ENCODE peak calls at places on chromosomes 1 and 21, in six cellular contexts. E is OCI-LY7, T is cardiac fibroblast, S is kidney epithelial cell, R is adrenal gland, B is IMR-90. M is an unnamed sample.
A peak's percentile ranks its signal among the peaks of the same experiment; 100 is the strongest.

GRCh38 chr1:185556551-185556950 is 177.6 kb upstream of the HMCN1 start:
- DNase-seq in B (no peak), S (no peak), R (no peak), E (no peak), T (peak; percentile 59), M (no peak)

GRCh38 chr1:246567258-246568235 is 1.3 kb downstream of the CNST start:
- DNase-seq in S (peak; percentile 47), T (peak; percentile 88), B (peak; percentile 87), E (peak; percentile 39), R (no peak), M (peak; percentile 68)

GRCh38 chr1:39973503-39974135 is 18.7 kb downstream of the MFSD2A start:
- DNase-seq in B (peak; percentile 56), S (no peak), E (peak; percentile 77), R (peak; percentile 90), T (peak; percentile 73), M (no peak)

GRCh38 chr1:40824591-40825429 is 37.4 kb downstream of the CITED4 start:
- DNase-seq in T (peak; percentile 84), B (peak; percentile 82), S (no peak), R (no peak), E (no peak), M (no peak)

GRCh38 chr1:119008483-119009299 is 20.5 kb upstream of the TBX15 start:
- DNase-seq in R (peak; percentile 64), T (peak; percentile 84), E (peak; percentile 52), B (peak; percentile 54), S (peak; percentile 31), M (no peak)

GRCh38 chr1:177190308-177190970 is 19.7 kb downstream of the BRINP2 start:
- DNase-seq in E (no peak), T (no peak), R (no peak), B (no peak), S (no peak), M (no peak)

GRCh38 chr1:68321084-68321685 is 88.9 kb upstream of the WLS start:
- DNase-seq in R (peak; percentile 86), S (peak; percentile 35), T (peak; percentile 75), B (peak; percentile 61), E (peak; percentile 4), M (no peak)

GRCh38 chr21:42395910-42396625 is at the start of gene TMPRSS3:
- DNase-seq in R (no peak), S (no peak), T (no peak), E (no peak), B (no peak), M (no peak)

GRCh38 chr21:29332461-29333354 is 34.0 kb downstream of the BACH1 start:
- DNase-seq in B (peak; percentile 77), T (peak; percentile 81), R (no peak), E (no peak), S (no peak), M (no peak)

GRCh38 chr1:121483961-121484424 is 299.2 kb downstream of the SRGAP2C start:
- DNase-seq in T (peak; percentile 81), R (no peak), B (peak; percentile 88), S (peak; percentile 66), E (no peak), M (peak; percentile 90)

GRCh38 chr1:94754570-94754969 is 65.6 kb upstream of the SLC44A3 start:
- DNase-seq in T (no peak), S (no peak), R (no peak), B (peak; percentile 24), E (no peak), M (no peak)

GRCh38 chr1:53328490-53329182 is 766 bp upstream of the LRP8 start:
- DNase-seq in S (no peak), T (no peak), R (no peak), B (no peak), E (peak; percentile 62), M (no peak)

GRCh38 chr1:34743775-34744174 is 11.1 kb upstream of the GJB5 start:
- DNase-seq in S (no peak), R (no peak), E (no peak), B (no peak), T (no peak), M (no peak)

DNA sequence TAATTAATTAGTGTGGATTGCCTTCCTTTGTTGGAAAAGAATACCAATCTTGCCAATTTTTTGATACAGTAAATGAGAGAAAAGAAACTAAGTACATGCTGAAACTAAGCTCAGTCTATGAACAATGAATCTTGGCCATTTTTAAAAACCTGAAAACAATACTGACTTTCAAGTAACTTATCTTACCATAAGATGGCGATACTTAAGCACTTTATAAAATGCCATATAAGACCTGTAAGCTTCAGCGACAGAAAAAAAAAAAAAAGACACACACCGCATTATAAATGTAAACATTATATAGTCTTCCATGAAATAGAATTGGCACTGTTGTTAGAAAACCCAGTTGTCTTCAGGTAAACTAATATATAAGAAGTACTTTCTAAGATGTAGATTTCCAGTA is 3.0 kb downstream of the OLFM3 start:
- DNase-seq in S (no peak), T (no peak), E (no peak), B (no peak), R (no peak), M (no peak)
- TF ChIP-seq CTCF in S (no peak), T (no peak), E (peak; percentile 59), B (no peak), R (no peak), M (no peak)

DNA sequence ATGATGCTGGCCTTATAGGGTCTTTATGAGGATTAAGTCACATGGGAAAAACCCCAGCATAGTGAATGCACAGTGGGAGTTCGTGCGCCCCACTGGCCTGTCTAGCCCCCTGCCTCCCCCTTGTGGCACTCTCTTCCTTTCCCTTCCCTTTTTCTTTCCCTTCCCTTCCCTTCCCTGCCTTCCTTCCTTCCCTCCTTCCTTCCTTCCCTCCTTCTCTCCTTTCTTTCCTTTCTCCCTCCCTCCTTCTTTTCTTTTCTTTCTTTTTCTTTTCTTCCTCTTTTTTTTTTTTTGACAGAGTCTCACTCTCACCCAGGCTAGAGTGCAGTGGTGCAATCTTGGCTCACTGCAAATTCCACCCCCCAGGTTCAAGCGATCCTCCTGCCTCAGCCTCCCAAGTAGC is 38.6 kb downstream of the HTR6 start:
- DNase-seq in E (no peak), S (no peak), B (no peak), T (no peak), R (no peak), M (no peak)
- H3K4me3 ChIP-seq in E (no peak overlapping the region), S (no peak overlapping the region), B (no peak overlapping the region), T (no peak overlapping the region), R (no peak overlapping the region), M (no peak overlapping the region)

GRCh38 chr1:156480015-156480368 is 20.6 kb downstream of the MEF2D start:
- DNase-seq in R (no peak), S (no peak), B (no peak), E (no peak), T (no peak), M (no peak)
- TF ChIP-seq CTCF in R (no peak), S (peak; percentile 9), B (peak; percentile 21), E (no peak), T (peak; percentile 31), M (no peak)

GRCh38 chr1:81478217-81478616 is 322.5 kb upstream of the ADGRL2 start:
- DNase-seq in E (no peak), R (no peak), B (no peak), T (no peak), S (no peak), M (no peak)
- H3K4me3 ChIP-seq in E (no peak overlapping the region), R (no peak overlapping the region), B (no peak overlapping the region), T (no peak overlapping the region), S (no peak overlapping the region), M (no peak overlapping the region)

GRCh38 chr1:25504706-25505560 is 38.5 kb upstream of the LDLRAP1 start:
- DNase-seq in R (peak; percentile 48), T (peak; percentile 76), B (peak; percentile 39), S (no peak), E (peak; percentile 50), M (no peak)

GRCh38 chr1:25503551-25504426 is 39.6 kb upstream of the LDLRAP1 start:
- DNase-seq in B (no peak), R (peak; percentile 78), S (no peak), T (peak; percentile 31), E (peak; percentile 72), M (no peak)

GRCh38 chr1:25502957-25503356 is 40.4 kb upstream of the LDLRAP1 start:
- DNase-seq in R (no peak), S (no peak), E (no peak), T (peak; percentile 54), B (peak; percentile 79), M (no peak)

GRCh38 chr1:25500694-25501093 is 42.7 kb upstream of the LDLRAP1 start:
- DNase-seq in R (peak; percentile 54), S (no peak), E (no peak), B (no peak), T (peak; percentile 27), M (no peak)

GRCh38 chr1:25501235-25502058 is 42.0 kb upstream of the LDLRAP1 start:
- DNase-seq in S (no peak), R (peak; percentile 46), T (peak; percentile 46), B (peak; percentile 89), E (no peak), M (peak; percentile 57)
- TF ChIP-seq CTCF in S (peak; percentile 10), R (no peak), T (no peak), B (peak; percentile 18), E (peak; percentile 64), M (peak; percentile 21)

GRCh38 chr1:12159826-12160225 is 7.0 kb upstream of the TNFRSF1B start:
- DNase-seq in E (no peak), T (no peak), S (no peak), R (no peak), B (no peak), M (no peak)

GRCh38 chr1:12161324-12161661 is 5.5 kb upstream of the TNFRSF1B start:
- DNase-seq in B (no peak), S (no peak), T (no peak), R (no peak), E (no peak), M (no peak)

GRCh38 chr1:12155328-12155727 is 11.5 kb upstream of the TNFRSF1B start:
- DNase-seq in S (no peak), T (no peak), B (no peak), E (no peak), R (no peak), M (no peak)

GRCh38 chr1:12158362-12159092 is 8.3 kb upstream of the TNFRSF1B start:
- DNase-seq in B (no peak), E (no peak), R (no peak), S (no peak), T (no peak), M (no peak)

GRCh38 chr1:12157366-12158231 is 9.2 kb upstream of the TNFRSF1B start:
- DNase-seq in E (no peak), B (no peak), R (no peak), T (no peak), S (no peak), M (no peak)
- H3K4me3 ChIP-seq in E (no peak overlapping the region), B (no peak overlapping the region), R (no peak overlapping the region), T (no peak overlapping the region), S (no peak overlapping the region), M (no peak overlapping the region)

GRCh38 chr21:36487641-36488307 is 7.9 kb upstream of the CLDN14 start:
- DNase-seq in S (no peak), R (no peak), E (peak; percentile 14), B (peak; percentile 64), T (peak; percentile 85), M (no peak)
- TF ChIP-seq CTCF in S (no peak), R (no peak), E (no peak), B (no peak), T (no peak), M (no peak)

GRCh38 chr1:29822895-29823294 is 586.6 kb downstream of the PTPRU start:
- DNase-seq in R (no peak), B (no peak), T (no peak), E (no peak), S (no peak), M (no peak)
- H3K4me3 ChIP-seq in R (no peak overlapping the region), B (no peak overlapping the region), T (no peak overlapping the region), E (no peak overlapping the region), S (no peak overlapping the region), M (no peak overlapping the region)